ENCODE peak calls at places on chromosomes 5 and 9, in four cellular contexts. Y, G, Q and P are unnamed samples.

GRCh38 chr5:53355316-53355715 is 125.1 kb upstream of the FST start:
- DNase-seq in Y (no peak), G (no peak), Q (no peak), P (no peak)

GRCh38 chr5:157354825-157355224 is 88.9 kb downstream of the CYFIP2 start:
- DNase-seq in G (no peak), Y (no peak), Q (no peak), P (no peak)

GRCh38 chr9:7340451-7340850 is 459.1 kb downstream of the DMAC1 start:
- DNase-seq in G (no peak), Y (no peak), Q (no peak), P (no peak)

GRCh38 chr5:37834542-37835399 is 5.1 kb downstream of the GDNF start:
- DNase-seq in G (no peak), Y (no peak), Q (peak; percentile 56), P (no peak)

GRCh38 chr9:70696694-70697335 is 282.4 kb upstream of the KLF9 start:
- DNase-seq in G (no peak), Q (no peak), Y (no peak), P (no peak)

GRCh38 chr5:176134529-176135223 is 103.5 kb upstream of the SIMC1 start:
- DNase-seq in G (no peak), Q (no peak), Y (no peak), P (no peak)

GRCh38 chr9:105281926-105282325 is 37.5 kb downstream of the SLC44A1 start:
- DNase-seq in G (no peak), Y (no peak), Q (no peak), P (no peak)

GRCh38 chr9:138075961-138076649 is 198.5 kb downstream of the CACNA1B start:
- DNase-seq in Y (no peak), Q (peak; percentile 37), G (peak; percentile 54), P (no peak)

GRCh38 chr9:96459268-96460007 is 9.5 kb downstream of the HABP4 start:
- DNase-seq in G (no peak), Q (no peak), Y (no peak), P (no peak)

GRCh38 chr5:77143998-77144836 is 57.1 kb upstream of the ZBED3 start:
- DNase-seq in G (peak; percentile 86), Y (peak; percentile 69), Q (peak; percentile 82), P (no peak)
- H3K4me3 ChIP-seq in G (no peak overlapping the region), Y (no peak overlapping the region), Q (no peak overlapping the region), P (no peak overlapping the region)

GRCh38 chr9:113012492-113012891 is 500 bp upstream of the ZNF883 start:
- DNase-seq in Q (no peak), G (no peak), Y (no peak), P (no peak)
- H3K4me3 ChIP-seq in Q (peak overlapping the region; percentile 60), G (peak overlapping the region; percentile 33), Y (peak overlapping the region; percentile 11), P (peak overlapping the region; percentile 31)

GRCh38 chr5:150410524-150411244 is 2.0 kb downstream of the CD74 start:
- DNase-seq in Y (no peak), G (peak; percentile 80), Q (peak; percentile 67), P (no peak)
- H3K4me3 ChIP-seq in Y (peak overlapping the region; percentile 45), G (peak overlapping the region; percentile 45), Q (peak overlapping the region; percentile 54), P (peak overlapping the region; percentile 64)

GRCh38 chr5:31966931-31967330 is 207.2 kb downstream of the GOLPH3 start:
- DNase-seq in G (no peak), Y (no peak), Q (no peak), P (no peak)
- H3K4me3 ChIP-seq in G (no peak overlapping the region), Y (no peak overlapping the region), Q (no peak overlapping the region), P (no peak overlapping the region)

DNA sequence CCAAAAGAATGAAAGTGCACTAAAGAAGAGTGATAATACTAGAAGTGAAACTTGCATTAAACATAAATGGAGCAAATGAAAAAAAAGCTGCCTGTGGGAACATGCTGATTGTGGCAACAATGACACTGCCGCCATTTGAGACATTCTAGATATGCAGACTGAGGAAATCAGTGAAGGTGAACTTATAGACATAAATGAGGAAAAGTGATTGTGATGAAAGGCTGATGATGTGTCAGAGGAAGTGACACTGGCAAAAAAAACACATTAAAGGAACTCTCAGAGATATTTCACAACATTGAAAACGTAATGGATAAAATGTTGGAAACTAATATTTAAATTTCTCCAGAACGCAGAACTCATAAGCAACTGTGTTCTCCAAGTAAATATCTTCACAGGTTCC is 1.2 kb downstream of the ERCC8 start:
- DNase-seq in G (no peak), Q (no peak), Y (no peak), P (no peak)
- H3K4me3 ChIP-seq in G (no peak overlapping the region), Q (no peak overlapping the region), Y (no peak overlapping the region), P (peak overlapping the region; percentile 90)

GRCh38 chr9:111153973-111154590 is 115.8 kb upstream of the LPAR1 start:
- DNase-seq in G (no peak), Q (no peak), Y (no peak), P (no peak)
- H3K4me3 ChIP-seq in G (no peak overlapping the region), Q (no peak overlapping the region), Y (no peak overlapping the region), P (no peak overlapping the region)

GRCh38 chr9:120323125-120323524 is 256.8 kb downstream of the CDK5RAP2 start:
- DNase-seq in Q (no peak), Y (no peak), G (no peak), P (no peak)
- H3K4me3 ChIP-seq in Q (no peak overlapping the region), Y (no peak overlapping the region), G (no peak overlapping the region), P (no peak overlapping the region)

DNA sequence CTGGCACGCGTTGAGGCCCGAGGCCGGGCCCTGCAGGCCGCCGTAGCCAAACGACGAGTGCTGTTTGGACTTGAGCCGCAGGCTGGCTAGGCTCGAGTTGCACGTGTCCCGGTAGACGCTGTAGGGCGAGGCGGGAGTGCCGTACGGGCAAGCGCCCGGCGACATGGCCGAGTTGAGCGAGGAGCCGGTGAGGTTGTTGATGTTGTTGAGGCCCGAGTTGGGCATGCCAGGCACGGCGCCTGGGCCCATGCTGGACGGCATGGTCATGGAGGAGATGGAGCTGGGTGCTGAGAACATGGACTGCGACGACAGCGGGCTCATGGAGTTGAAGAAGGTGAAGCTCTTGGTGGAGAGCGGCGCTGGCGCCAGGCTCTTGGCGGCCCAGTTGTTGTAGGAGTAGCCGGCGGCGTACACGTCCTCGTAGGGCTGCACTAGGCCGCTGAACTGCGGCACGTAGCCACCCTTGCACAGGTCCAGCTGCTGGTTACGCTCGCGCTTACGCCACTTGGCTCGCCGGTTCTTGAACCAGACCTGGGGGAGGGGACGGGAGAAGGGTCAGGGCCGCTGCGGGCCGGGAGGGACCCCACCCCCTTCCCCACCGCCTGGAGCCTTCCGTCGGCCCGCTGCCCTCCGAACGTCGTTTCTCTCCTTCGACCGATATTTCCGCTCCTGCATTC is 5.1 kb downstream of the PITX1 start:
- DNase-seq in Y (no peak), G (no peak), Q (no peak), P (no peak)
- H3K4me3 ChIP-seq in Y (no peak overlapping the region), G (no peak overlapping the region), Q (no peak overlapping the region), P (no peak overlapping the region)

DNA sequence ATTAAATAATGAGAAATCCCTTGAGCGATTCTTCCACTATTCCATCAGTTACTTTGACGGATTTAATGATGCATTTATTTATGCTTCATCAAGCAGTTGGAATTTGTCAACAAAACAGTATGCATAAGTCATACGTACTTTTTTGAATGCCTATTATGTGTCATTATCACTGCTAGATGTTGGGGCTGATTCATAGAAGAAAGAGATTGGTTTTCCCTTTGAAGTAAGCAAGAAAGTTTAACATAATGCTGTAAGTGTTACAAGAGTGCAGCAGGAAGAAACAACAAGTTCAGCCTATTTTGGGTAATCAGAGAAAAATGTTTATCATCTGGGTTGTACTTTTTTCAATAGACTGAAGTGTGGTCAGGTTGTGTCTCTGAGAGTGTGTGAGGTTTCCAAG is 121.3 kb upstream of the RANBP3L start:
- DNase-seq in G (no peak), Q (no peak), Y (no peak), P (no peak)
- H3K4me3 ChIP-seq in G (no peak overlapping the region), Q (no peak overlapping the region), Y (no peak overlapping the region), P (no peak overlapping the region)

GRCh38 chr5:107671742-107672211 is 1.0 kb upstream of the EFNA5 start:
- DNase-seq in G (no peak), Y (no peak), Q (no peak), P (no peak)

GRCh38 chr5:107670927-107671741 is at the start of gene EFNA5:
- DNase-seq in G (peak; percentile 72), Y (peak; percentile 56), Q (peak; percentile 53), P (peak; percentile 69)

GRCh38 chr5:107673106-107673367 is 2.3 kb upstream of the EFNA5 start:
- DNase-seq in Y (no peak), G (no peak), Q (no peak), P (no peak)

GRCh38 chr5:107673368-107674136 is 2.8 kb upstream of the EFNA5 start:
- DNase-seq in Y (peak; percentile 81), G (peak; percentile 90), Q (peak; percentile 89), P (no peak)

DNA sequence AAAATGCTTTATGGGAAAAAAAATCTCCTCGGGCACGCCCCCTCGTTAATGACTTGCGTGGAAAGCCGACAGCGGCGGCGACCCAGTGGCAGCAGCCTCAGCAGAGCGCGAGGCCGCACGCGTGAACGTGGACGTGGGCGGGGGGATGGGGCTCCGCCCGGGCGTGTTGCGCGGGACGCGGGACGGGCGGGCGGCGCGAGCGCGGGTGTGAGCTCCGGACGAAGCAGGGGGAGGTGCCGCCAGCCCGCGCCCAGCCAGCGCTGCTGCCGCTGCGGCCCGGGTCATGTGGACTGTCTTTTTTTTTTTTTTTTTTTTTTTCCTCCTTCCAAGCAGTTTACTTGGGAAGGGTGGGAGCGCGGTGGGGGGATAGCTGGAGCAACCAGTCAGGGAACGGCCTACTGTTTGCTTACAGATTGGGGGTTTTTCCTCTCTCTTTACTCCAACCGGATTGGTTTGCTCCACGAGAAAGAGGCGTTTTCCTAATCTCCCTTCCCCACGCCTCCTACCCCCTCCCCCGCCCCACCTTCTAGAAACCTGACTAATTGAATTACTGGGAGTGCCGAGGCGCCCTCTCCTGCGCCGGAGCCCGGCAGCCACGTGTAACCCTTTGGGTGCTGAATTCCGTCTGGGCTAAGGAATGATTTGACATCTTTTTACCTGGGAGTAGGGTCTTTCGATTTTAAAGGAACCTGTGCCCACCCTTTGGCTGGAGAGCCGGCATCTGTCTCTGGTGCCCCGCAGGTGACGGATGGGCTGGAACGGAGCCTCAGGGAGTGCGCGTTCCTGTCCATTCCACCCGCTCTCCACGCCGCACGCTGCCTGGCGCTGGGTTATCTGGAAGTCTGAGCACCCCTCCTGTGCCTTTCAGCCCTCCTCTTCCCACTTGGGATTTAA is 1.7 kb upstream of the EFNA5 start:
- DNase-seq in Q (peak; percentile 80), G (peak; percentile 91), Y (peak; percentile 68), P (peak; percentile 56)
- H3K4me3 ChIP-seq in Q (peak overlapping the region; percentile 78), G (peak overlapping the region; percentile 76), Y (peak overlapping the region; percentile 61), P (peak overlapping the region; percentile 56)